ENCODE peak calls at places on chromosomes 12 and 14, in ten cellular contexts. R, P, H, O, W, L, X, C, G and D are unnamed samples.
A peak's percentile ranks its signal among the peaks of the same experiment; 100 is the strongest.

GRCh38 chr12:13362260-13362841 is 165.8 kb downstream of the EMP1 start:
- DNase-seq in P (peak; percentile 76), H (peak; percentile 24), G (peak; percentile 75), L (peak; percentile 13), C (peak; percentile 55), R (peak; percentile 57), O (no peak), X (peak; percentile 38), W (peak; percentile 73), D (no peak)

GRCh38 chr12:107368586-107368985 is 275.2 kb upstream of the CRY1 start:
- DNase-seq in R (no peak), O (no peak), C (no peak), X (no peak), H (no peak), L (no peak), G (no peak), P (no peak), W (no peak), D (no peak)

GRCh38 chr14:56124296-56124695 is 6.1 kb downstream of the PELI2 start:
- DNase-seq in C (no peak), O (no peak), L (no peak), W (no peak), P (no peak), R (no peak), G (no peak), H (no peak), X (no peak), D (no peak)

GRCh38 chr14:99745307-99745951 is 47.8 kb upstream of the EML1 start:
- DNase-seq in C (no peak), O (peak; percentile 51), L (peak; percentile 95), P (no peak), X (no peak), G (no peak), R (no peak), H (no peak), W (no peak), D (peak; percentile 78)

GRCh38 chr12:54012631-54013398 is 4.0 kb downstream of the HOXC8 start:
- DNase-seq in R (peak; percentile 38), O (no peak), W (no peak), C (no peak), L (no peak), G (no peak), H (no peak), X (no peak), P (no peak), D (no peak)

GRCh38 chr14:45526715-45527549 is 273.9 kb upstream of the MIS18BP1 start:
- DNase-seq in P (peak; percentile 67), G (peak; percentile 48), W (peak; percentile 20), X (peak; percentile 9), O (peak; percentile 1), H (no peak), L (no peak), C (no peak), R (peak; percentile 35), D (no peak)

GRCh38 chr12:92547906-92548305 is 154.9 kb upstream of the PLEKHG7 start:
- DNase-seq in P (no peak), R (no peak), C (no peak), H (no peak), G (no peak), L (no peak), W (peak; percentile 53), X (no peak), O (no peak), D (no peak)

GRCh38 chr12:13784504-13784903 is 196.9 kb downstream of the GRIN2B start:
- DNase-seq in H (no peak), G (no peak), P (no peak), W (no peak), L (no peak), R (no peak), O (no peak), C (peak; percentile 4), X (no peak), D (no peak)

GRCh38 chr12:105887131-105887530 is 251.6 kb downstream of the NUAK1 start:
- DNase-seq in W (no peak), G (no peak), L (no peak), P (no peak), X (no peak), O (no peak), H (no peak), C (no peak), R (no peak), D (no peak)

GRCh38 chr14:30994681-30995620 is 30.5 kb upstream of the AP4S1 start:
- DNase-seq in R (no peak), H (no peak), C (peak; percentile 36), X (no peak), O (no peak), W (no peak), P (no peak), G (peak; percentile 46), L (peak; percentile 71), D (peak; percentile 5)

GRCh38 chr14:54767450-54767849 is 135.2 kb downstream of the GCH1 start:
- DNase-seq in W (no peak), R (no peak), H (no peak), G (no peak), X (no peak), C (no peak), P (no peak), O (no peak), L (no peak), D (no peak)

GRCh38 chr12:70637686-70638085 is 457 bp upstream of the PTPRB start:
- DNase-seq in C (no peak), H (no peak), L (no peak), O (no peak), X (no peak), G (no peak), R (no peak), P (peak; percentile 12), W (no peak), D (no peak)

GRCh38 chr12:112524676-112525425 is 106.1 kb downstream of the PTPN11 start:
- DNase-seq in X (no peak), H (no peak), G (no peak), W (no peak), R (no peak), L (peak; percentile 12), C (peak; percentile 21), O (peak; percentile 7), P (no peak), D (no peak)
- TF ChIP-seq CTCF in X (no peak), H (no peak), G (no peak), W (no peak), R (no peak), L (peak; percentile 4), C (no peak), O (no peak), P (no peak), D (no peak)

DNA sequence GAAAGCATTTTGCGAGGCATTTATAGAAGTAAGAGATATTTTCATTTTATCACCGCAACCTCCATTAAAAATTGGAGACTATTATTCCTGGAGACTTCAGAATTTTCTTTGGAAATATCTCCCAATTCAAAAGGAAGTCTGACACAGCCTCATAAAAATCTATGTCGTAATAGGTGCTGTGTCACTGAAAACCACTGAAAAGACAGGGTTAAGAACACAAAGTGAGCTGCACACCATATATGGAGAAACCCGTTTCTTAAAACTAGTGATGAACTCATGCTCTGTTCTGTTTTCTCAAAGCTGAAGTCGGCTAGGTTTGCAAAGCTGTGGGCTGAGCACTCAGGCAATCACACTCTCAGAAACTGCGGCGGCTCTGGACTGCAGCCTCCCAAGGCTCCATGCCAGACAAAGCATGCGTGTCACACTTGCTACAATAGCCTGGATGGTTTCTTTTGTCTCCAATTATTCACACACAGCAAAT is at the start of gene GLIPR1:
- DNase-seq in C (peak; percentile 99), L (peak; percentile 99), H (peak; percentile 70), X (peak; percentile 76), G (peak; percentile 91), R (peak; percentile 82), O (peak; percentile 89), W (peak; percentile 72), P (peak; percentile 84), D (peak; percentile 98)
- H3K4me3 ChIP-seq in C (peak within 1 kb of the TSS; percentile 71), L (peak within 1 kb of the TSS; percentile 95), H (peak within 1 kb of the TSS; percentile 51), X (peak within 1 kb of the TSS; percentile 40), G (peak within 1 kb of the TSS; percentile 85), R (peak within 1 kb of the TSS; percentile 62), O (peak within 1 kb of the TSS; percentile 48), W (peak within 1 kb of the TSS; percentile 60), P (peak within 1 kb of the TSS; percentile 28), D (peak within 1 kb of the TSS; percentile 36)

GRCh38 chr14:28294834-28295440 is 471.6 kb upstream of the FOXG1 start:
- DNase-seq in G (no peak), X (no peak), O (no peak), P (peak; percentile 52), C (peak; percentile 67), R (no peak), L (peak; percentile 61), W (no peak), H (no peak), D (no peak)
- TF ChIP-seq CTCF in G (no peak), X (no peak), O (peak; percentile 19), P (peak; percentile 65), C (peak; percentile 35), R (no peak), L (peak; percentile 48), W (no peak), H (no peak), D (no peak)

DNA sequence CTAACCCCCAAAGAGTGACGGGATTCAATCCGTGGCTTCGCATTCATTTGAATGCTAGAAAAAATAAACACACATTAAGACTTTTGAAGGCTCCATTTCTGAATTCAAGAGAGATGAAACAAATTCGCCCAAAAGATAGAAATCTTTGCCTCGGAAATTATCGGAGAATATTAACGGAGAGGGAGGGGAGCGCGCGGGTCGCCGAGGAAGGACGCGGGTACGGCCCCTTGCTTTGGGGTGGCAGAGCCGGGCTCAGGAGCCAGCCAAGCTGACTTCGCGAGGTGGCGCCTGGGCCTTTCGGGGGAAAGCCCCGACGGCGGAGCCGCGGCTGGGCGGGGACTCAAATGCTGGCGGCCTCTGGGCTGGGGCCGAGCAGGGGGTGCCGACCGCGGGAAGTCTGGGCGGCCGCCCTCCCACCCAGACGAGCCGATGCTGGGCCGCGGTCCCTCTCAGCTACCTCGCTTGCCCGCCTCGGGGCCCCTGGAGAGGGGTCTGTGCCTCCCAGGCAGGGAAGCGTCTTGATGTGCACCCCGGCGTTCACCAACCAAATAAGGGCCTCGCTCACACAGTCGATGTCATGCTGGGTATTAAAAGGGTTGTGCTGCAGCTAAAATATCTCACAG is 14.7 kb downstream of the NKX2-1 start:
- DNase-seq in G (no peak), C (no peak), R (no peak), P (no peak), O (no peak), W (no peak), X (no peak), L (no peak), H (no peak), D (no peak)
- H3K4me3 ChIP-seq in G (no peak overlapping the region), C (no peak overlapping the region), R (no peak overlapping the region), P (no peak overlapping the region), O (no peak overlapping the region), W (no peak overlapping the region), X (no peak overlapping the region), L (no peak overlapping the region), H (no peak overlapping the region), D (no peak overlapping the region)